ENCODE peak calls at places on chromosomes 6 and 20, in seven cellular contexts. P is amniotic stem cell; F is M059J; A is Daoy; S is substantia nigra; O is stimulated activated CD4-positive, alpha-beta T cell treated with anti-CD3 and anti-CD28 coated beads, Interleukin-15, amount 100 ng/mL, for 1 hour; R is posterior cingulate gyrus. G is an unnamed sample.

GRCh38 chr6:163474581-163474980 is 60.1 kb downstream of the QKI start:
- DNase-seq in P (no peak), F (no peak), A (no peak), S (no peak), O (no peak), R (no peak), G (no peak)

GRCh38 chr20:5714261-5715041 is 35.8 kb upstream of the SHLD1 start:
- DNase-seq in P (no peak), F (peak; percentile 80), A (no peak), S (no peak), O (peak; percentile 8), R (no peak), G (no peak)

GRCh38 chr20:1242530-1242929 is 16.7 kb downstream of the RAD21L1 start:
- DNase-seq in P (peak; percentile 75), F (peak; percentile 98), A (peak; percentile 86), S (no peak), O (no peak), R (no peak), G (no peak)

GRCh38 chr20:13788167-13788834 is 3.5 kb downstream of the NDUFAF5 start:
- DNase-seq in P (no peak), F (peak; percentile 68), A (peak; percentile 30), S (no peak), O (no peak), R (peak; percentile 57), G (peak; percentile 65)

GRCh38 chr6:3732345-3733141 is 19.0 kb downstream of the PXDC1 start:
- DNase-seq in P (peak; percentile 59), F (peak; percentile 78), A (peak; percentile 78), S (no peak), O (peak; percentile 44), R (peak; percentile 84), G (peak; percentile 89)

GRCh38 chr20:64077094-64077493 is 2.2 kb downstream of the RGS19 start:
- DNase-seq in P (no peak), F (no peak), A (no peak), S (no peak), O (no peak), R (no peak), G (no peak)

GRCh38 chr6:108766419-108766818 is 81.8 kb upstream of the ARMC2 start:
- DNase-seq in P (no peak), F (no peak), A (no peak), S (no peak), O (no peak), R (no peak), G (no peak)

GRCh38 chr6:150546457-150546856 is 53.2 kb upstream of the PLEKHG1 start:
- DNase-seq in P (no peak), F (no peak), A (no peak), S (no peak), O (no peak), R (no peak), G (no peak)

GRCh38 chr20:18773566-18773965 is 40.0 kb upstream of the SCP2D1 start:
- DNase-seq in P (no peak), F (no peak), A (no peak), S (no peak), O (no peak), R (no peak), G (no peak)

GRCh38 chr20:39264506-39265172 is 302.5 kb downstream of the DHX35 start:
- DNase-seq in P (peak; percentile 20), F (peak; percentile 87), A (peak; percentile 52), S (no peak), O (peak; percentile 9), R (peak; percentile 62), G (peak; percentile 59)

GRCh38 chr20:63895202-63895885 is 418 bp downstream of the DNAJC5 start:
- DNase-seq in P (no peak), F (no peak), A (no peak), S (no peak), O (no peak), R (no peak), G (no peak)

GRCh38 chr20:7792131-7792869 is 148.0 kb downstream of the HAO1 start:
- DNase-seq in P (no peak), F (peak; percentile 13), A (no peak), S (no peak), O (no peak), R (no peak), G (no peak)

GRCh38 chr6:38341501-38341900 is 298.2 kb downstream of the BTBD9 start:
- DNase-seq in P (no peak), F (no peak), A (no peak), S (no peak), O (no peak), R (no peak), G (no peak)

GRCh38 chr6:30821862-30822784 is 62.2 kb upstream of the DDR1 start:
- DNase-seq in P (no peak), F (peak; percentile 73), A (peak; percentile 37), S (no peak), O (no peak), R (no peak), G (no peak)

GRCh38 chr6:162964703-162965140 is 236.9 kb downstream of the PACRG start:
- DNase-seq in P (peak; percentile 93), F (peak; percentile 93), A (peak; percentile 93), S (no peak), O (no peak), R (no peak), G (no peak)

GRCh38 chr20:47389867-47390347 is 33.4 kb upstream of the ZMYND8 start:
- DNase-seq in P (peak; percentile 17), F (peak; percentile 96), A (peak; percentile 67), S (no peak), O (no peak), R (peak; percentile 26), G (no peak)

GRCh38 chr6:14241255-14242070 is 123.9 kb downstream of the CD83 start:
- DNase-seq in P (no peak), F (no peak), A (no peak), S (no peak), O (no peak), R (no peak), G (no peak)

GRCh38 chr20:44064501-44065400 is 122.2 kb downstream of the JPH2 start:
- DNase-seq in P (no peak), F (no peak), A (no peak), S (no peak), O (no peak), R (no peak), G (no peak)

GRCh38 chr6:63804381-63804956 is 168.9 kb downstream of the PHF3 start:
- DNase-seq in P (no peak), F (peak; percentile 96), A (peak; percentile 86), S (no peak), O (no peak), R (no peak), G (no peak)

GRCh38 chr6:3288711-3289663 is 30.2 kb downstream of the PSMG4 start:
- DNase-seq in P (no peak), F (no peak), A (no peak), S (no peak), O (no peak), R (no peak), G (no peak)

G was measured in D341Med.